ENCODE peak calls at places on chromosome 2, in five cellular contexts. Z is stimulated activated CD4-positive, alpha-beta T cell treated with anti-CD3 and anti-CD28 coated beads, Interleukin-1b, Interleukin-23, amount 100 ng/mL, for 1 hour; F is activated naive CD8-positive, alpha-beta T cell treated with anti-CD3 and anti-CD28 coated beads, Interleukin-2, amount 50 U/mL, for 24 hours; Q is T-helper 2 cell; G is fibroblast of pulmonary artery. T is an unnamed sample.

GRCh38 chr2:219618733-219619122 is 8.7 kb upstream of the SLC4A3 start:
- DNase-seq in Z (no peak), F (no peak), Q (no peak), G (no peak), T (no peak)

GRCh38 chr2:193549661-193550060 is 1354.9 kb upstream of the TMEFF2 start:
- DNase-seq in Z (no peak), F (no peak), Q (no peak), G (peak), T (no peak)

GRCh38 chr2:235468978-235469694 is 24.7 kb upstream of the AGAP1 start:
- DNase-seq in Z (no peak), F (no peak), Q (no peak), G (peak), T (peak)

GRCh38 chr2:55620123-55620779 is 2.8 kb upstream of the PPP4R3B start:
- DNase-seq in Z (no peak), F (peak), Q (no peak), G (peak), T (peak)

GRCh38 chr2:165576409-165576808 is 106.9 kb downstream of the CSRNP3 start:
- DNase-seq in Z (no peak), F (no peak), Q (no peak), G (no peak), T (peak)

GRCh38 chr2:218427741-218428140 is 8.8 kb downstream of the VIL1 start:
- DNase-seq in Z (no peak), F (no peak), Q (no peak), G (no peak), T (no peak)

GRCh38 chr2:226892729-226893128 is 56.9 kb downstream of the RHBDD1 start:
- DNase-seq in Z (no peak), F (no peak), Q (no peak), G (peak), T (no peak)

GRCh38 chr2:26462511-26463251 is 15.2 kb downstream of the OTOF start:
- DNase-seq in Z (no peak), F (no peak), Q (no peak), G (peak), T (peak)

GRCh38 chr2:233120459-233120858 is 60.3 kb downstream of the INPP5D start:
- DNase-seq in Z (no peak), F (no peak), Q (no peak), G (no peak), T (no peak)

GRCh38 chr2:216002274-216002673 is 11.1 kb downstream of the MREG start:
- DNase-seq in Z (no peak), F (no peak), Q (no peak), G (no peak), T (no peak)

GRCh38 chr2:128978155-128978707 is 659.6 kb upstream of the HS6ST1 start:
- DNase-seq in Z (no peak), F (no peak), Q (no peak), G (no peak), T (peak)

GRCh38 chr2:191114403-191114886 is 36.3 kb downstream of the STAT4 start:
- DNase-seq in Z (no peak), F (no peak), Q (peak), G (peak), T (no peak)

GRCh38 chr2:3162442-3163077 is 215.1 kb downstream of the EIPR1 start:
- DNase-seq in Z (no peak), F (no peak), Q (no peak), G (no peak), T (no peak)

GRCh38 chr2:169509955-169510354 is 453 bp downstream of the KLHL41 start:
- DNase-seq in Z (no peak), F (no peak), Q (no peak), G (no peak), T (no peak)

GRCh38 chr2:128196026-128196822 is 105.2 kb downstream of the UGGT1 start:
- DNase-seq in Z (no peak), F (no peak), Q (no peak), G (peak), T (peak)

GRCh38 chr2:55239656-55240222 is 7.3 kb downstream of the RPS27A start:
- DNase-seq in Z (no peak), F (no peak), Q (no peak), G (no peak), T (no peak)

GRCh38 chr2:9087151-9087681 is 83.7 kb upstream of the MBOAT2 start:
- DNase-seq in Z (no peak), F (no peak), Q (no peak), G (no peak), T (peak)

GRCh38 chr2:201915446-201915845 is 109.1 kb downstream of the CDK15 start:
- DNase-seq in Z (no peak), F (no peak), Q (no peak), G (no peak), T (no peak)

GRCh38 chr2:85095094-85095493 is 38.1 kb upstream of the TCF7L1 start:
- DNase-seq in Z (no peak), F (no peak), Q (no peak), G (peak), T (no peak)

GRCh38 chr2:239313251-239313650 is 87.6 kb downstream of the HDAC4 start:
- DNase-seq in Z (no peak), F (no peak), Q (no peak), G (no peak), T (no peak)

GRCh38 chr2:40213616-40214015 is 238.3 kb downstream of the SLC8A1 start:
- DNase-seq in Z (no peak), F (no peak), Q (no peak), G (no peak), T (no peak)

GRCh38 chr2:100974712-100975520 is 27.2 kb upstream of the RPL31 start:
- DNase-seq in Z (no peak), F (no peak), Q (no peak), G (no peak), T (no peak)

GRCh38 chr2:60472026-60472425 is 81.4 kb downstream of the BCL11A start:
- DNase-seq in Z (no peak), F (no peak), Q (no peak), G (no peak), T (no peak)

GRCh38 chr2:126808929-126809328 is 89.8 kb upstream of the TEX51 start:
- DNase-seq in Z (no peak), F (no peak), Q (no peak), G (no peak), T (peak)